ENCODE peak calls at places on chromosomes 7 and 10, in six cellular contexts. W is WERI-Rb-1, Z is kidney epithelial cell, S is HFF-Myc, F is fibroblast of the aortic adventitia, R is esophagus muscularis mucosa. O is an unnamed sample.

GRCh38 chr7:70459546-70459945 is 672.4 kb upstream of the GALNT17 start:
- DNase-seq in W (no peak), Z (no peak), S (no peak), F (no peak), R (no peak), O (no peak)

GRCh38 chr10:119395287-119396007 is 147.1 kb downstream of the RGS10 start:
- DNase-seq in W (no peak), Z (no peak), S (no peak), F (peak), R (no peak), O (no peak)

GRCh38 chr7:95549818-95550529 is 46.3 kb downstream of the PDK4 start:
- DNase-seq in W (peak), Z (peak), S (peak), F (peak), R (peak), O (peak)

GRCh38 chr7:147279951-147280350 is 1163.3 kb downstream of the CNTNAP2 start:
- DNase-seq in W (no peak), Z (no peak), S (no peak), F (no peak), R (no peak), O (no peak)

GRCh38 chr7:50317697-50318640 is 13.5 kb downstream of the IKZF1 start:
- DNase-seq in W (no peak), Z (no peak), S (no peak), F (no peak), R (no peak), O (no peak)

GRCh38 chr10:85510682-85511081 is 855.9 kb downstream of the GRID1 start:
- DNase-seq in W (peak), Z (no peak), S (no peak), F (no peak), R (no peak), O (no peak)

GRCh38 chr10:43857206-43857952 is 208.7 kb upstream of the ZNF32 start:
- DNase-seq in W (peak), Z (no peak), S (no peak), F (peak), R (no peak), O (no peak)

GRCh38 chr10:77746313-77746712 is 108.7 kb upstream of the KCNMA1 start:
- DNase-seq in W (no peak), Z (no peak), S (no peak), F (peak), R (no peak), O (no peak)

GRCh38 chr7:115435178-115435577 is 513.3 kb downstream of the MDFIC start:
- DNase-seq in W (no peak), Z (no peak), S (no peak), F (no peak), R (no peak), O (no peak)

GRCh38 chr7:128410092-128410665 is 397 bp upstream of the IMPDH1 start:
- DNase-seq in W (peak), Z (no peak), S (no peak), F (peak), R (peak), O (no peak)

GRCh38 chr10:58023341-58024073 is 244.2 kb downstream of the IPMK start:
- DNase-seq in W (no peak), Z (peak), S (peak), F (peak), R (no peak), O (peak)

GRCh38 chr7:44224216-44224950 is 23.6 kb downstream of the YKT6 start:
- DNase-seq in W (peak), Z (no peak), S (no peak), F (no peak), R (no peak), O (no peak)

GRCh38 chr10:124611738-124612137 is 132.4 kb downstream of the FAM53B start:
- DNase-seq in W (no peak), Z (no peak), S (no peak), F (no peak), R (no peak), O (no peak)

GRCh38 chr10:103429647-103430046 is 22.5 kb downstream of the CALHM2 start:
- DNase-seq in W (no peak), Z (no peak), S (no peak), F (no peak), R (no peak), O (no peak)

GRCh38 chr10:27446091-27446918 is 57.8 kb upstream of the RAB18 start:
- DNase-seq in W (no peak), Z (no peak), S (peak), F (peak), R (no peak), O (no peak)

GRCh38 chr7:91135703-91136102 is 128.5 kb upstream of the FZD1 start:
- DNase-seq in W (no peak), Z (no peak), S (no peak), F (no peak), R (no peak), O (no peak)

GRCh38 chr7:131365876-131366275 is 38.2 kb downstream of the MKLN1 start:
- DNase-seq in W (no peak), Z (no peak), S (no peak), F (peak), R (no peak), O (peak)

GRCh38 chr10:23448802-23449570 is 10.1 kb downstream of the OTUD1 start:
- DNase-seq in W (no peak), Z (no peak), S (no peak), F (peak), R (no peak), O (no peak)

GRCh38 chr7:148558914-148559313 is 31.7 kb upstream of the C7orf33 start:
- DNase-seq in W (no peak), Z (no peak), S (no peak), F (no peak), R (no peak), O (no peak)

GRCh38 chr7:124566576-124566975 is 199.0 kb downstream of the GPR37 start:
- DNase-seq in W (no peak), Z (no peak), S (peak), F (peak), R (no peak), O (no peak)

GRCh38 chr10:88938938-88939337 is 13.6 kb downstream of the ACTA2 start:
- DNase-seq in W (no peak), Z (no peak), S (no peak), F (no peak), R (no peak), O (no peak)

GRCh38 chr10:63236113-63236935 is 103.2 kb downstream of the NRBF2 start:
- DNase-seq in W (no peak), Z (peak), S (peak), F (peak), R (no peak), O (peak)

GRCh38 chr7:134946260-134946659 is 40.0 kb upstream of the AGBL3 start:
- DNase-seq in W (no peak), Z (no peak), S (no peak), F (peak), R (no peak), O (no peak)

GRCh38 chr10:4280481-4281206 is 495.6 kb upstream of the KLF6 start:
- DNase-seq in W (no peak), Z (no peak), S (peak), F (peak), R (peak), O (no peak)

GRCh38 chr10:70296406-70296899 is 12.6 kb upstream of the NPFFR1 start:
- DNase-seq in W (no peak), Z (peak), S (peak), F (peak), R (peak), O (peak)

GRCh38 chr7:101299511-101300464 is 21.8 kb downstream of the IFT22 start:
- DNase-seq in W (peak), Z (no peak), S (no peak), F (no peak), R (no peak), O (no peak)

GRCh38 chr10:22351131-22351703 is 5.9 kb downstream of the SPAG6 start:
- DNase-seq in W (no peak), Z (no peak), S (no peak), F (no peak), R (no peak), O (no peak)

GRCh38 chr7:30804078-30804661 is 33.0 kb downstream of the MINDY4 start:
- DNase-seq in W (no peak), Z (no peak), S (peak), F (peak), R (peak), O (no peak)

GRCh38 chr10:48551796-48552591 is 52.9 kb downstream of the ARHGAP22 start:
- DNase-seq in W (peak), Z (no peak), S (peak), F (peak), R (no peak), O (no peak)

GRCh38 chr10:124992462-124993344 is 50.8 kb downstream of the ZRANB1 start:
- DNase-seq in W (peak), Z (peak), S (peak), F (peak), R (peak), O (peak)

GRCh38 chr7:137206770-137207169 is 136.8 kb downstream of the PTN start:
- DNase-seq in W (no peak), Z (no peak), S (no peak), F (no peak), R (no peak), O (no peak)

GRCh38 chr10:99964791-99965190 is 45.0 kb downstream of the DNMBP start:
- DNase-seq in W (no peak), Z (no peak), S (no peak), F (peak), R (no peak), O (no peak)

GRCh38 chr7:91050677-91051076 is 213.6 kb upstream of the FZD1 start:
- DNase-seq in W (no peak), Z (no peak), S (no peak), F (peak), R (no peak), O (no peak)

GRCh38 chr7:132618956-132619305 is 42.7 kb upstream of the PLXNA4 start:
- DNase-seq in W (no peak), Z (peak), S (no peak), F (peak), R (no peak), O (peak)

GRCh38 chr7:34851431-34851830 is 185.9 kb downstream of the DPY19L1 start:
- DNase-seq in W (no peak), Z (no peak), S (no peak), F (no peak), R (peak), O (no peak)

GRCh38 chr7:155252388-155252957 is 45.2 kb upstream of the INSIG1 start:
- DNase-seq in W (no peak), Z (no peak), S (no peak), F (peak), R (no peak), O (no peak)

GRCh38 chr10:106226123-106226522 is 938.4 kb downstream of the SORCS1 start:
- DNase-seq in W (no peak), Z (no peak), S (no peak), F (no peak), R (no peak), O (no peak)

DNA sequence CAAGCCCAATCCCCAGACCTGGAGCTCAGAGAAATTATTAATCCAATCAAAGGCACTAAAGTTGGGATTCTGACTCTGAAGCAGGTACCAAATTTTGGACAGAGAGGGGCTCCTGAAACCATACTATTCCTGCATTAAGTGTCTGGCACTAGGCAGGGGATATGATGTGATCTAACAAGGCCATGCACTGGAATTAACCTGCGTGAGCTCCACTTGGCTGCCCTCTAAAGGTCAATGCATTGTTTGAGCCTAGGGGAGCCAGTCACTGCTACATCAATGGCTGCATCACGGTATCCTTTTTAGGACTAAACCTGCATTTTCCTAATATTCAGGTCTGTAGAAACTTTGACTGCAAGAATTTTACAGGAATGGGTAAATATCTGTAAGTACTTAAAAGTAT is 42.1 kb downstream of the ST8SIA6 start:
- DNase-seq in W (no peak), Z (no peak), S (no peak), F (no peak), R (no peak), O (no peak)
- TF ChIP-seq CTCF in W (peak), Z (no peak), S (no peak), F (no peak), R (no peak), O (peak)

GRCh38 chr10:72050873-72051272 is 37.5 kb downstream of the SPOCK2 start:
- DNase-seq in W (no peak), Z (no peak), S (no peak), F (no peak), R (no peak), O (no peak)

GRCh38 chr10:72049969-72050781 is 38.2 kb downstream of the SPOCK2 start:
- DNase-seq in W (peak), Z (no peak), S (no peak), F (no peak), R (no peak), O (no peak)

GRCh38 chr10:72056932-72057751 is 31.2 kb downstream of the SPOCK2 start:
- DNase-seq in W (no peak), Z (no peak), S (no peak), F (no peak), R (no peak), O (no peak)

GRCh38 chr10:72056113-72056512 is 32.2 kb downstream of the SPOCK2 start:
- DNase-seq in W (no peak), Z (no peak), S (no peak), F (no peak), R (no peak), O (no peak)

DNA sequence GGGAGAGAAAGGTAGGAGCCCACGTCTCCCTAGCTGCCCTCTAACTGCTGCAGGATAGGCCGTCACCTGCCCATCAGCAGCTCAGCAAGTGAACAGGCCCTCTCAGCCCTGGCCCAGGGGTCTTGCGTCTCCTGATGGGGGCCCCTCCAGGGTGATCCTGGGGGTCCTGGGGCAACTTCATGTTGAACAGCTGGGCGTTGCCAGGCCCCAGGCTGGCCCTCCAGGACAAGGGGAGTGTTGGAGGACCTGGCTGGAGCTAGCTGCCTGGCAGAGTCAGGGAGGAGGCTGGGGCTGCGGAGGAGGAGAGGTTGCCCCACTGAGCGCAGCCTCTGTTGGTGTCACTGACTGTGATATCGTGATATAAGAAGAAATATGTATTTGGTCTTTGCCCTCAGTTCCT is 34.7 kb downstream of the SPOCK2 start:
- DNase-seq in W (no peak), Z (no peak), S (no peak), F (no peak), R (no peak), O (no peak)
- H3K4me3 ChIP-seq in W (no peak), Z (no peak), S (no peak), F (no peak), R (no peak), O (no peak)

DNA sequence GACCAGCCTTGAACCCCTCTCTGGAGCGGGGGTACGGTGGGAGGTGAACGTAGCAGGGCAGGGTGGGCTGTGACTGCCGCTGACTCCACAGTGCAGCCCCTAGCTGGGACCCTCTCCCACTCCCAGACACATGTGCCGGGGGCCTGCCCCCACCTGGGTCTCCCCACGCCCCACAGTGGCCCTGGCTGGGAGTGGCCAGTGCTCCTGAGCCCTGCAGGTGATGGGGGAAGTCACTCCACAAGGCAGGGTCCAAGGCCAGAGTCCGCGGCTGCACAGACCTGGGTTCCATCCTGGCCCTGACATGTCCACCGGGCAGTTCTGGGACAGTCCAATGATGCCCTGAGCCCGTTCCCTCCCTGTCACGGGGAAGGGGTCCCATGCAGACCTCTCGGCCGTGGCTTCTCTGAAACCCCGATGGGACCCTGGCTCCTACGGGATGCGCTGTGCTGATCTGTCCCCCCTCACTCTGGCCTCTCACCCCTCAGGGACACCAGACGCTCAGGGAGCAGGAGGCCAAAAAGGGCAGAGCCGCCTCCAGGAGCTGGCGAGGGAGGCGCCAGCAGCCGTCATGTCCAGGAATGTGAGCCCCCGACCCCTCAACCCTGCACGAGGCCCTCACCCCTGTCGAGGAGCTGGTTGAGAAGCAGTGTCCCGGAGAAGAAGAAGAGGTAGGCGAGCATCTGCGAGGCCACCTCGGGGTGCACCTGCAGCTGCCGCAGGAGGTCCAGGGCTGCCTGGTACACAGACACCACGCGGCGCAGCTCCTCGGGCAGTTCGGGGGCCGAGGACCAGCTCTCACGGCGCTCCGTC is 40.4 kb downstream of the AP5Z1 start:
- DNase-seq in W (no peak), Z (no peak), S (no peak), F (no peak), R (no peak), O (no peak)
- TF ChIP-seq CTCF in W (peak), Z (no peak), S (no peak), F (no peak), R (no peak), O (no peak)

GRCh38 chr7:151409555-151410404 is at the start of gene WDR86:
- DNase-seq in W (peak), Z (no peak), S (no peak), F (no peak), R (no peak), O (no peak)

GRCh38 chr7:151410405-151411390 is 860 bp upstream of the WDR86 start:
- DNase-seq in W (peak), Z (no peak), S (no peak), F (no peak), R (no peak), O (no peak)

GRCh38 chr7:151408498-151408838 is 1.4 kb downstream of the WDR86 start:
- DNase-seq in W (no peak), Z (no peak), S (no peak), F (no peak), R (no peak), O (no peak)

GRCh38 chr7:151406886-151407583 is 2.8 kb downstream of the WDR86 start:
- DNase-seq in W (no peak), Z (no peak), S (no peak), F (no peak), R (no peak), O (no peak)

DNA sequence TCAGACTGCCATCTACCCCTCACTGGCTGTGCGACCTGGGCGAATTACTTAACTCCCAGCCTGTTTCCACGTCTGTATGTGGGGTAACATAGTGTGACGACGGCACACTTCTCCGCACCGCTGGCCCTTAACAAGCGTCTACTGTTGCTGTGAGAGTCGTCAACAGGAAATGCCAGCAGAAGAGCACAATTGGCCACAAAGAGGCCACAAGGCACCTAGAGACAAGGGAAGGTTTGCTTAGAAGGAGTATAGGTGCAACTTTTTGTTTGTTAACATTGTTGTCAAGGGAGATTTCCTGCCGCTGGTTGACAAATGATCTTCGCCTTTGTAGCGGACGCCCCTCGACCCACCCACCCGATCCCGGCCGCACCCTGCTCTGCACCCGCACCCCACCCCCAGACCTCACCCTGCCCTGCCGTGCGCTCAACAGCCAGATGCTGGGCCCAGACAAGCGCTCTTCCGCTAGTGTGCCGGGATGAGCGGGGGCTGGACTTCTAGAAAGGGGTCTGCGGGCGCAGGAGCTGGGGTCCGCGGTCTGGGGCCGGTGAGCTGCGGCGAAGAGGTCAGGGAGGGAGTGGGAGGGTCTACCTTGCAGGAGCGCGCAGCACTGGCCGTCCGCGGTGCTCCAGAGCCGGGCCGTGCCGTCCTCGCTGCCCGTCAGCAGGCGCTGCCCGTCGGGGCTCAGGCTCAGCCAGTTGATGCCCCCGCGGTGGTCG is 841 bp downstream of the WDR86 start:
- DNase-seq in W (no peak), Z (no peak), S (no peak), F (no peak), R (no peak), O (no peak)
- H3K4me3 ChIP-seq in W (peak), Z (peak), S (no peak), F (no peak), R (peak), O (peak)

DNA sequence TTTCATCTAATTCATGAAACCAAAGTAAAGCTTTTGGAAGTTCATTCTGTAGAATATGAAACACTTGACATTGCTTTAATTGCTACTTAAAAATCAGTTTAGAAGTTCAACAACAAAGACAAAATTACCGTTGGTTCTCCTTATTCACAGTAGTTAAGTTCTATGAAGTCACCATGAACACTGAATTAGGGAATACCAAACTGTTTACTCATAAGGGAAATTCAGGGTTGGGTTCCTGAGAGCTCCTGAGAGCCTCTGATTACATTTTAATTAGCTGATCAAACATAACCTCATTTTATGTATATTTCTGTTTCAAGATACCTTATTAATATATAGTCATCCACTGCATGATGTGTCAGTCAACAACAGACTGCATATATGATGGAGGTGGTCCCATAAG is 46.1 kb downstream of the ZNF438 start:
- DNase-seq in W (no peak), Z (no peak), S (no peak), F (peak), R (no peak), O (no peak)
- TF ChIP-seq CTCF in W (no peak), Z (no peak), S (no peak), F (no peak), R (no peak), O (no peak)

O was measured in retinal pigment epithelial cell.